ENCODE peak calls at places on chromosome 17, in five cellular contexts. Z is right atrium auricular region, N is uterus, Q is cardiac muscle cell, W is tibial artery. Y is an unnamed sample. For H3K4me1 and H3K36me3, the result is how much of the 10 kb centered on the place peaks cover.

GRCh38 chr17:19253112-19253511 is 15.9 kb downstream of the EPN2 start:
- DNase-seq in Z (no peak), Q (no peak), W (no peak), N (no peak), Y (no peak)

GRCh38 chr17:60573139-60573975 is 26.6 kb upstream of the PPM1D start:
- DNase-seq in Z (no peak), N (no peak), W (no peak), Q (peak), Y (no peak)

GRCh38 chr17:74981979-74982662 is 5.3 kb upstream of the CDR2L start:
- DNase-seq in Q (peak), N (peak), Z (peak), W (peak), Y (no peak)

GRCh38 chr17:4008496-4009163 is 44.4 kb upstream of the ATP2A3 start:
- DNase-seq in Q (no peak), N (no peak), W (no peak), Z (no peak), Y (no peak)

GRCh38 chr17:27366438-27366837 is 72.5 kb downstream of the WSB1 start:
- DNase-seq in W (no peak), N (no peak), Q (no peak), Z (no peak), Y (no peak)

GRCh38 chr17:3916013-3916696 is at the start of gene P2RX1:
- DNase-seq in Z (no peak), N (no peak), Q (peak), W (peak), Y (no peak)

GRCh38 chr17:83193336-83194188 is 114.2 kb downstream of the METRNL start:
- DNase-seq in N (peak), W (peak), Q (no peak), Z (no peak), Y (no peak)

GRCh38 chr17:64638552-64639198 is 23.4 kb downstream of the SMURF2 start:
- DNase-seq in N (no peak), Q (peak), Z (no peak), W (no peak), Y (no peak)

GRCh38 chr17:72392056-72393010 is 271.5 kb downstream of the SOX9 start:
- DNase-seq in N (no peak), W (no peak), Q (peak), Z (no peak), Y (no peak)

GRCh38 chr17:82007228-82007494 is 15.5 kb downstream of the CENPX start:
- DNase-seq in W (no peak), Z (no peak), N (no peak), Q (no peak), Y (no peak)

GRCh38 chr17:82006468-82007227 is 16.0 kb downstream of the CENPX start:
- DNase-seq in W (no peak), Z (no peak), Q (peak), N (peak), Y (no peak)

GRCh38 chr17:82007495-82008257 is 15.0 kb downstream of the CENPX start:
- DNase-seq in W (no peak), N (no peak), Q (no peak), Z (no peak), Y (no peak)

GRCh38 chr17:82004485-82005455 is 17.9 kb downstream of the CENPX start:
- DNase-seq in Z (no peak), W (no peak), N (no peak), Q (no peak), Y (no peak)

DNA sequence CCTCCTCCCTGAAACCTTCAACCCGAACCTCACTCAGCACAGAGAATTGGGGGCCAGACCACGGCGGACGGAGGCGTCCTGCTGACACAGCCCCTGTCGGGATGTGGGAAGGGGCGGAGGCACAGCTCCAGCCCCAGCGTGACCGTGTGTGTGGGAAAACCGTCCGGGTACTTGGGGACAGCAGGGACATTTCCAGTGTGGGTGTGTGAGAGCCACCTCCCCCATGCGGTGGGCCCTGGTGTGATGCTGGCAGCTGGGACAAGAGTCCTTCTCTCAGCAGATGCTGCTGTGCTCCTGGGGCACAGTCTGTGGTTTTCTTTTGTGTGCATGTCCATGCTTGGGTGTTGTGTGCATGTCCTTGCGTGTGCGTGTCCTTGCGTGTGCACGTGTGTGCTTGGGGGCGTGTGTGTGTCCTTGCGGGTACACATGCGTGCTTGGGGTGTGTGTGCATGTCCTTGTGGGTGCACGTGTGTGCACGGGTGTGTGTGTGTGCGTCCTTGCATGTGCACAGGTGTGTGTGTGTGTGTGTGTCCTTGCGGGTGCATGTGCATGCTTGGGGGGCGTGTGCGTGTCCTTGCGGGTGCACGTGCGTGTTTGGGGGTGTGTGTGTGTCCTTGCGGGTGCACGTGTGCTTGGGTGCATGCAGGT is 16.9 kb downstream of the CENPX start:
- DNase-seq in N (no peak), Q (no peak), W (no peak), Z (no peak), Y (no peak)
- H3K4me1 ChIP-seq in N (under half), Q (under half), W (half or more), Z (under half), Y (under half)

GRCh38 chr17:81558941-81559806 is 7.0 kb upstream of the FAAP100 start:
- DNase-seq in Z (no peak), W (no peak), Q (no peak), N (no peak), Y (no peak)
- H3K36me3 ChIP-seq in Z (half or more), W (half or more), Q (under half), N (under half), Y (under half)

DNA sequence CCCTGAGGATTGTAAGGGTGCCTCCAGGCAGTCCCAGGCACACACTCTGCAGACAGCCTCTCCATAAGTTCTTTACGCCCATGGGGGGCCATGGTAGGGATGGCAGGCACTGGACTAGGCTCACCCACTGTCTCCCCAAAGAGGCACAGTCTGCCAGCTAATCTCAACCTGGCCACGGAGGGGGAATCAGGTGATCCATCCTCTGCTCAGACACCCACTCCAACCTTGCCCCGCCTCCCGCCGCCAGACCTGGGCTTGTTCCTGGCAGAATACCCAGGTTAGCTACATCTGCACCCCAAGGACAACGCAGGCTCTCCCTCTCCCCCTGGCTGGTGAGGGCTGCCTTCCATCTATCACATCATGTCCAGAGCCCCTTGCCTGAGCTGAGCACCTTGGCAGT is 1.2 kb downstream of the NLGN2 start:
- DNase-seq in N (no peak), W (no peak), Z (no peak), Q (no peak), Y (no peak)
- H3K4me3 ChIP-seq in N (no peak), W (no peak), Z (no peak), Q (no peak), Y (no peak)

DNA sequence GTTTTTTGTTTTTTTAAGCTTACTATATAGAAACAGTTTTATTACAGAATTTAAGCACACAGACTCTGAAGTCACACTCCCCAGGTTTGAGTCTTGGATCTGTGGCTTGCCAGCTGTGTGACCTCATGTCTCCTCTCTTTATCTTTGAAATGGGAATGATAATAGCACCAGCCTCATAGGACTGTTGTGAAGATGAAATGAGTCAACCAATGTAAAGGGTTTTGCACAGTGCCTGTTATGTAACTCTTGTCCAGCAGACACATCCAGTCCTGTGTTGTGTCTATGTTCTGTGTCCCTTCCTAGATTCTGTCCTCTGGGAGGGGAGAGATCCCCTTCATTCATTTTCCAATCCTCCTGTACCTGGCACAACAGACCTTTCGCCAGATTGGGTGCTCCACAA is 3.1 kb upstream of the CPD start:
- DNase-seq in Z (no peak), N (no peak), W (no peak), Q (peak), Y (no peak)
- H3K4me1 ChIP-seq in Z (under half), N (under half), W (under half), Q (under half), Y (under half)

DNA sequence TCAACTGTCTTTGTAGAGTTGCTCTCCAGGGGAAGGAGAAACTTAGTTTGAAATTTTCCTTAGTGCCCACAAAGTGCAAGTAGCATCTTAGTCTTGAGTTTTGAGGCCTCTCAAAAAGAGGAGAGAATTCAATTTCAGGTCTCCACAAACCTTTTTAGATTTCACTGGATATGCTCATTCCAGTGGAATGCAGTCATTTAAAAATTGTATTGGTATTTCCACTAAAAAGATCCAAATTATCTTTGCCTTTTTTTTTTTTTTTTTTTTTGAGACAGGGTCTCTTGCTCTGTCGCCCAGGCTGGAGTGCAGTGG is 6.9 kb upstream of the FOXJ1 start:
- DNase-seq in Z (no peak), W (no peak), Q (no peak), N (no peak), Y (no peak)
- H3K36me3 ChIP-seq in Z (under half), W (under half), Q (under half), N (under half), Y (under half)

DNA sequence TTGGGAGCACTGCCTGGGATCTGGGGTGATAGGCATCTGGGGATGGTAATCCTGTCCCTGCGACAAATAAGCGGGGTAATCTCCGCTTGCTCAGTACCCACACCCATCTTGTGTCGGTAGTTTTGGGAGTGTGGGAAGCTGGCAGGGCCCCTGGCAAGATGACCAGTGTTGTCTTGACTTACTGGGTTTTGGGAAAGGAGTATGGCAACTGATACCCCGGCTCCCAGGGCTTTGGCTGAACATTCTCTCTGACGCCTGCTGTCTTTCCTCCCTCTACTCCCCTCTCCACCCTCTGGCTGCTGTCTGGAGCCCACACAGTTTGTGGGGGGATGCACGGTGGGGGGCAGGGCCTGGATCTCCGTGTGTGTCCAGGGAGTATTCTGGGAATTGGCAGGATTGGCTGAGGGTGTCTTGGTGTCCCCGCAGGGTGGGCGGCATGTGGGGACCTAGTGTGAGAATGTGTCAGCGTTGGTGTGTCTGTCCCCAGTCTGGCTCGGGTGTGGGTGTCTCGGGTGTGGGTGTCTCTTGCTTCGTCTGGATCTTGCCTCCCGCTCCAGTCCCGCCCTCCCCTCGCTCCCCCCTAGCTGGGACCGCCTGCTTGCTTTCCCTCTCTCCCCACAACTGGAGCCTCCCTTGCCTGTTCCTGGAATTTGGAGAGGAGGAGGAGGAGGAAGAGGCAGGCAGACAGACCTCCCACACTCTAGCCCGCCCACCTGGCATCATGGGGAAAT is 12.0 kb downstream of the RARA start:
- DNase-seq in W (peak), Q (peak), Z (peak), N (peak), Y (no peak)
- H3K4me3 ChIP-seq in W (peak), Q (no peak), Z (peak), N (peak), Y (peak)

DNA sequence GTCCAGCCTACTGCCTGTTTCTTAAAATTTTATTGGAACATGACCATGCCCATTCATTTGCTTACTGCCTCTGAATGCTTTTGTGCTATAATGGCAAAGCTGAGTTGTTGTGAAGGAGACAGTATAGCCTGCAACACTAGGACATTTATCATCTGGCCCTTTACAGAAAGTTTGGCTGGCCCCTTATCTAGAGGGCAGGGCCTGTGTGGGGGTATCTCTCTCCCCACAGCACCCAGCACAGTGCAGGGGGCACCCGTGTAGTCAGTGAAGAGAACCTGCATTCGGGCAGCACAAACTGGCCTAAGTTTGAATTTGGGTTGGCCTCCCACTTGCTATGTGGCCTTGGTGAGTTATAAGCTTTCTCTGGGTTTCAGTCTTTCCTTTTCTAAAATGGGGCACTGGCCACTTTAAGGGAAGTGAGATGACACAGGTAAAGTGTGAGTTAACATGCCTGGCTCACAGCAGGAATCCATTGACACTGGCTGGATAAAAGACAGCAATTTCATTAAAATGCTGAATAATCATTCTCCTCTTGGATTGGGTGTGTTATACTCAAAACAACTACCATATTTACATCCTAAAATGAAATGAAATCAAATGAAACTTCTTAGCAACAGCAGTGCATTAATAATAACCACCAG is 12.1 kb downstream of the UBE2O start:
- DNase-seq in N (no peak), Z (no peak), W (no peak), Q (no peak), Y (no peak)
- H3K4me1 ChIP-seq in N (under half), Z (under half), W (under half), Q (under half), Y (half or more)

Y was measured in Panc1.